ENCODE peak calls at places on chromosomes 13 and 19, in four cellular contexts. S, Q, H and R are unnamed samples.

GRCh38 chr13:99268822-99269221 is 10.6 kb upstream of the GPR18 start:
- DNase-seq in Q (no peak), S (no peak), H (no peak), R (no peak)

GRCh38 chr13:59145381-59145780 is 1018.3 kb downstream of the DIAPH3 start:
- DNase-seq in H (no peak), Q (no peak), S (no peak), R (no peak)

GRCh38 chr13:53151692-53152421 is 123.2 kb downstream of the OLFM4 start:
- DNase-seq in Q (peak; percentile 43), S (peak; percentile 32), H (peak; percentile 78), R (peak; percentile 55)

GRCh38 chr13:112441779-112442310 is 65.7 kb downstream of the SPACA7 start:
- DNase-seq in H (no peak), S (no peak), Q (no peak), R (no peak)

GRCh38 chr19:41734585-41734984 is 20.7 kb upstream of the CEACAM6 start:
- DNase-seq in S (no peak), Q (no peak), H (no peak), R (no peak)

GRCh38 chr13:31747966-31748365 is 8.6 kb downstream of the RXFP2 start:
- DNase-seq in H (no peak), Q (no peak), S (no peak), R (no peak)

GRCh38 chr13:87129602-87130300 is 541.4 kb upstream of the SLITRK5 start:
- DNase-seq in H (no peak), S (no peak), Q (no peak), R (no peak)

GRCh38 chr13:40130871-40131636 is 475.6 kb downstream of the COG6 start:
- DNase-seq in Q (peak; percentile 36), H (no peak), S (no peak), R (no peak)

GRCh38 chr13:49315036-49315565 is 67.4 kb downstream of the CDADC1 start:
- DNase-seq in Q (no peak), H (no peak), S (no peak), R (no peak)

GRCh38 chr19:56155124-56155687 is 14.1 kb downstream of the ZNF444 start:
- DNase-seq in S (no peak), H (peak; percentile 87), Q (no peak), R (no peak)
- TF ChIP-seq SUZ12 in S (no peak), H (no peak), Q (no peak), R (no peak)

GRCh38 chr19:10601999-10602329 is 14.9 kb upstream of the AP1M2 start:
- DNase-seq in Q (no peak), S (no peak), H (no peak), R (no peak)
- H3K4me3 ChIP-seq in Q (peak overlapping the region; percentile 15), S (no peak overlapping the region), H (no peak overlapping the region), R (no peak overlapping the region)

GRCh38 chr19:13014101-13014920 is 19.0 kb downstream of the NFIX start:
- DNase-seq in S (no peak), H (peak; percentile 71), Q (no peak), R (no peak)
- H3K27me3 ChIP-seq in S (peaks cover 15% of the 10 kb centered on the region), H (peaks cover 100% of the 10 kb centered on the region), Q (no peaks in the 10 kb centered on the region), R (peaks cover 100% of the 10 kb centered on the region)

GRCh38 chr13:51858433-51859247 is 3.1 kb upstream of the CCDC70 start:
- DNase-seq in H (no peak), Q (peak; percentile 22), S (no peak), R (no peak)
- TF ChIP-seq SUZ12 in H (no peak), Q (no peak), S (no peak), R (no peak)

GRCh38 chr19:40143612-40144011 is 47.6 kb upstream of the MAP3K10 start:
- DNase-seq in H (no peak), S (no peak), Q (no peak), R (no peak)
- H3K4me3 ChIP-seq in H (no peak overlapping the region), S (peak overlapping the region; percentile 64), Q (no peak overlapping the region), R (no peak overlapping the region)

DNA sequence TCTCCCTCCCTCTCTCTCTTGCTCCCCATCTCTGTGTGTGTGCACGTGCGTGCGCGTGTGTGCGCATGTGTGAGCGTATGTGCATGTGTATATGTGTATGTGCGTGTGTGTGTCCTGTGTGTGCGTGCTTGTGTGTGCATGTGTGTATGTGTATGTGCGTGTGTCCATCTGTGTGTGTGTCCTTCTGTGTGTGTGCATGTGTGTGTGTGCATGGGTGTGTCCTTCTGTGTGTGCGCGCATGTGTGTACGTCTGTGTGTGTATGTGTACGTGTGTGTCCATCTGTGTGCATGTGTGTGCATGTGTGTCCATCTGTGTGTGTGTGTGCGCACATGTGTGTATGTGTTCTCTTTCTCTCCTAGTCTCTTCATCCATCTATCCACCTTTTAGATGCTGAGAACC is 12.2 kb downstream of the SLC8A2 start:
- DNase-seq in H (no peak), S (no peak), Q (no peak), R (no peak)
- H3K27me3 ChIP-seq in H (peaks cover 4% of the 10 kb centered on the region), S (no peaks in the 10 kb centered on the region), Q (peaks cover 5% of the 10 kb centered on the region), R (no peaks in the 10 kb centered on the region)

GRCh38 chr13:46982856-46983582 is 86.2 kb upstream of the HTR2A start:
- DNase-seq in Q (no peak), H (no peak), S (peak; percentile 96), R (no peak)
- TF ChIP-seq SUZ12 in Q (no peak), H (no peak), S (no peak), R (no peak)

GRCh38 chr19:51750381-51751124 is 1.1 kb downstream of the FPR1 start:
- DNase-seq in Q (no peak), S (no peak), H (no peak), R (no peak)
- H3K4me3 ChIP-seq in Q (no peak overlapping the region), S (no peak overlapping the region), H (no peak overlapping the region), R (no peak overlapping the region)

DNA sequence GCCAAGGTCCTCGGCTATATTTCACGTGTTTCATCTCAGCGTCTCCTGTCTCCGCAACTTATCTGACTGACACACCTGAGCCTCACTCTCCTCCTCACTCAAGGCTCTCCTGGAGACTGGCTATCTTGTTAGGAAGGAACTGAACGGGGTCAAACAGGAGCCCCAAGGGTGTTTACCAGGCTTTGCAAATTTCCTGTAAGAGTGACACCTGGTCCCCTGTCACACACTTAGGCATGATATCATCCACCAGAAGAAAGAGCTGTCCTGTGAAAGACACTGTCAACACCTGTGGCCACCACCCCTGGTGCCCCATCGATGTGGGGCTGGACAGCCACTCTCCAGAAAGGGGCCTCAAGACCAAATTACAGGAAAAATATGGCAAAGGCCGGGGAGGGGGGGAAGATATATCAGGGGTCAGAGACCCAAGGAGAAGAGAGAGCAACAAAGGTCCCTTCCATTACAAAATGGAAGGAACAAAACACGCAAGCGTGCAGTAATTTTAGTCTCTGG is 2.9 kb downstream of the CD70 start:
- DNase-seq in Q (no peak), S (no peak), H (peak; percentile 45), R (no peak)
- H3K27me3 ChIP-seq in Q (peaks cover 3% of the 10 kb centered on the region), S (no peaks in the 10 kb centered on the region), H (peaks cover 64% of the 10 kb centered on the region), R (peaks cover 63% of the 10 kb centered on the region)